ENCODE peak calls at places on chromosome 18, in seven cellular contexts. Y, G, R, C, W, H and F are unnamed samples.
A peak's percentile ranks its signal among the peaks of the same experiment; 100 is the strongest.

GRCh38 chr18:52348209-52348608 is 8.2 kb downstream of the DCC start:
- DNase-seq in Y (no peak), G (no peak), R (no peak), C (no peak), W (no peak), H (peak; percentile 7), F (no peak)

GRCh38 chr18:8329186-8329771 is 280.0 kb upstream of the RAB12 start:
- DNase-seq in Y (no peak), G (no peak), R (no peak), C (no peak), W (no peak), H (peak; percentile 72), F (no peak)

GRCh38 chr18:75244336-75244735 is 33.7 kb downstream of the TSHZ1 start:
- DNase-seq in Y (no peak), G (peak; percentile 29), R (no peak), C (no peak), W (no peak), H (no peak), F (no peak)

GRCh38 chr18:73563345-73563744 is 584.3 kb downstream of the FBXO15 start:
- DNase-seq in Y (no peak), G (no peak), R (no peak), C (no peak), W (no peak), H (peak; percentile 84), F (no peak)

GRCh38 chr18:54162431-54162830 is 62.0 kb downstream of the MBD2 start:
- DNase-seq in Y (no peak), G (no peak), R (no peak), C (no peak), W (peak; percentile 26), H (peak; percentile 86), F (no peak)

GRCh38 chr18:11676867-11677266 is 12.2 kb upstream of the GNAL start:
- DNase-seq in Y (no peak), G (no peak), R (no peak), C (no peak), W (no peak), H (peak; percentile 4), F (no peak)

GRCh38 chr18:80033181-80034067 is 810 bp upstream of the RBFA start:
- DNase-seq in Y (no peak), G (no peak), R (no peak), C (peak; percentile 32), W (peak; percentile 68), H (peak; percentile 46), F (peak; percentile 97)

GRCh38 chr18:23283933-23284430 is 148.7 kb downstream of the CABLES1 start:
- DNase-seq in Y (no peak), G (no peak), R (no peak), C (no peak), W (no peak), H (peak; percentile 66), F (no peak)

GRCh38 chr18:199214-199613 is 40.9 kb downstream of the USP14 start:
- DNase-seq in Y (no peak), G (no peak), R (no peak), C (no peak), W (no peak), H (no peak), F (no peak)

GRCh38 chr18:8254664-8255063 is 354.6 kb upstream of the RAB12 start:
- DNase-seq in Y (no peak), G (no peak), R (no peak), C (no peak), W (no peak), H (no peak), F (no peak)

GRCh38 chr18:41714872-41715271 is 240.2 kb upstream of the PIK3C3 start:
- DNase-seq in Y (no peak), G (no peak), R (no peak), C (no peak), W (no peak), H (no peak), F (no peak)

GRCh38 chr18:35775887-35776286 is 194.3 kb downstream of the GALNT1 start:
- DNase-seq in Y (no peak), G (no peak), R (no peak), C (no peak), W (no peak), H (peak; percentile 21), F (no peak)

GRCh38 chr18:75923169-75923568 is 495.7 kb upstream of the SMIM21 start:
- DNase-seq in Y (peak; percentile 81), G (no peak), R (no peak), C (no peak), W (no peak), H (peak; percentile 14), F (no peak)

GRCh38 chr18:49898421-49898820 is 85.1 kb upstream of the ACAA2 start:
- DNase-seq in Y (no peak), G (no peak), R (no peak), C (peak; percentile 16), W (peak; percentile 17), H (peak; percentile 82), F (no peak)

GRCh38 chr18:1928711-1929110 is 642.6 kb downstream of the METTL4 start:
- DNase-seq in Y (no peak), G (no peak), R (no peak), C (no peak), W (no peak), H (no peak), F (no peak)

GRCh38 chr18:471701-472100 is 28.8 kb downstream of the COLEC12 start:
- DNase-seq in Y (no peak), G (no peak), R (no peak), C (no peak), W (no peak), H (peak; percentile 70), F (no peak)

GRCh38 chr18:68660355-68661183 is 54.3 kb downstream of the TMX3 start:
- DNase-seq in Y (no peak), G (peak; percentile 38), R (no peak), C (no peak), W (peak; percentile 3), H (peak; percentile 78), F (peak; percentile 41)

GRCh38 chr18:8661754-8662573 is 43.4 kb upstream of the MTCL1 start:
- DNase-seq in Y (no peak), G (peak; percentile 95), R (no peak), C (no peak), W (no peak), H (peak; percentile 32), F (peak; percentile 25)

GRCh38 chr18:55897101-55897500 is 309.1 kb upstream of the TCF4 start:
- DNase-seq in Y (no peak), G (no peak), R (no peak), C (no peak), W (no peak), H (no peak), F (no peak)

GRCh38 chr18:55316615-55317184 is 271.3 kb downstream of the TCF4 start:
- DNase-seq in Y (no peak), G (no peak), R (no peak), C (no peak), W (no peak), H (no peak), F (no peak)

GRCh38 chr18:22398464-22398863 is 19.3 kb downstream of the CTAGE1 start:
- DNase-seq in Y (no peak), G (no peak), R (no peak), C (no peak), W (no peak), H (peak; percentile 12), F (no peak)

GRCh38 chr18:66210875-66211274 is 393.0 kb downstream of the CDH19 start:
- DNase-seq in Y (no peak), G (no peak), R (no peak), C (no peak), W (no peak), H (peak; percentile 5), F (no peak)

GRCh38 chr18:3380384-3380961 is 69.5 kb upstream of the TGIF1 start:
- DNase-seq in Y (peak; percentile 54), G (no peak), R (no peak), C (no peak), W (peak; percentile 29), H (peak; percentile 86), F (no peak)

GRCh38 chr18:10455726-10456453 is 1.5 kb downstream of the APCDD1 start:
- DNase-seq in Y (no peak), G (no peak), R (no peak), C (no peak), W (no peak), H (no peak), F (peak; percentile 45)

GRCh38 chr18:74288041-74288440 is 3.7 kb downstream of the CYB5A start:
- DNase-seq in Y (no peak), G (no peak), R (no peak), C (no peak), W (no peak), H (no peak), F (no peak)

GRCh38 chr18:58788971-58789797 is 75.5 kb upstream of the ZNF532 start:
- DNase-seq in Y (peak; percentile 58), G (no peak), R (peak; percentile 11), C (no peak), W (no peak), H (peak; percentile 81), F (no peak)

GRCh38 chr18:36758623-36759022 is 70.2 kb downstream of the TPGS2 start:
- DNase-seq in Y (no peak), G (no peak), R (no peak), C (no peak), W (no peak), H (no peak), F (no peak)

GRCh38 chr18:4433762-4434161 is 21.3 kb downstream of the DLGAP1 start:
- DNase-seq in Y (no peak), G (no peak), R (no peak), C (no peak), W (no peak), H (peak; percentile 41), F (no peak)

GRCh38 chr18:24704921-24705620 is 244.6 kb downstream of the HRH4 start:
- DNase-seq in Y (no peak), G (no peak), R (no peak), C (no peak), W (no peak), H (no peak), F (no peak)

GRCh38 chr18:3703732-3704176 is 253.8 kb downstream of the TGIF1 start:
- DNase-seq in Y (peak; percentile 49), G (peak; percentile 16), R (peak; percentile 21), C (no peak), W (peak; percentile 60), H (peak; percentile 79), F (no peak)

GRCh38 chr18:48754993-48755473 is 195.7 kb downstream of the SMAD7 start:
- DNase-seq in Y (peak; percentile 6), G (no peak), R (no peak), C (no peak), W (no peak), H (no peak), F (no peak)

GRCh38 chr18:79200546-79201268 is 131.5 kb downstream of the ATP9B start:
- DNase-seq in Y (no peak), G (no peak), R (peak; percentile 89), C (no peak), W (no peak), H (peak; percentile 19), F (peak; percentile 51)